ENCODE peak calls at places on chromosomes 11 and 22, in ten cellular contexts. S is lower leg skin; X is foreskin fibroblast; W is pancreas; H is HFFc6; D is GM13977; C is CD8-positive, alpha-beta T cell; Z is psoas muscle; V is progenitor cell of endocrine pancreas; O is GM12865. B is an unnamed sample.

GRCh38 chr11:15233386-15233785 is 118.7 kb downstream of the INSC start:
- DNase-seq in W (no peak), S (no peak), X (no peak), H (no peak), C (no peak), V (no peak), D (no peak), Z (no peak), O (no peak), B (no peak)

GRCh38 chr11:34620820-34621792 is at the start of gene EHF:
- DNase-seq in O (no peak), D (no peak), V (no peak), X (no peak), Z (no peak), H (no peak), C (no peak), W (no peak), S (no peak), B (no peak)

GRCh38 chr22:50698546-50698945 is 25.9 kb downstream of the SHANK3 start:
- DNase-seq in W (peak; percentile 41), H (no peak), S (no peak), Z (peak; percentile 14), O (no peak), V (no peak), D (no peak), X (no peak), C (no peak), B (no peak)

GRCh38 chr11:17473071-17473744 is 3.4 kb downstream of the ABCC8 start:
- DNase-seq in X (peak; percentile 26), D (no peak), C (no peak), S (no peak), V (no peak), H (peak; percentile 48), W (no peak), Z (no peak), O (no peak), B (peak; percentile 2)

GRCh38 chr11:1652026-1652425 is 22.5 kb downstream of the KRTAP5-5 start:
- DNase-seq in H (no peak), D (no peak), O (no peak), W (peak; percentile 41), V (no peak), C (no peak), X (no peak), S (no peak), Z (no peak), B (no peak)

GRCh38 chr11:67054851-67055523 is 1.7 kb upstream of the RHOD start:
- DNase-seq in C (no peak), O (no peak), H (peak; percentile 84), X (peak; percentile 36), V (no peak), S (peak; percentile 57), Z (peak; percentile 71), W (peak; percentile 79), D (peak; percentile 60), B (peak; percentile 83)

GRCh38 chr11:7687386-7687785 is 14.1 kb upstream of the CYB5R2 start:
- DNase-seq in H (no peak), W (no peak), O (no peak), S (no peak), Z (no peak), C (no peak), X (no peak), D (no peak), V (no peak), B (no peak)

GRCh38 chr11:64499261-64500004 is 91.6 kb upstream of the SLC22A12 start:
- DNase-seq in W (no peak), X (no peak), S (no peak), H (no peak), C (no peak), Z (no peak), O (no peak), D (no peak), V (no peak), B (no peak)

GRCh38 chr11:80136991-80137390 is 696.2 kb upstream of the TENM4 start:
- DNase-seq in V (no peak), S (no peak), W (no peak), O (no peak), H (no peak), D (no peak), Z (no peak), C (no peak), X (no peak), B (peak; percentile 43)
- TF ChIP-seq CTCF in V (no peak), S (no peak), W (no peak), O (no peak), H (no peak), D (no peak), Z (no peak), C (no peak), X (no peak), B (peak; percentile 21)

GRCh38 chr11:61556621-61557020 is 24.3 kb downstream of the SYT7 start:
- DNase-seq in D (no peak), V (no peak), O (no peak), S (no peak), X (peak; percentile 14), Z (no peak), W (no peak), H (no peak), C (no peak), B (no peak)

GRCh38 chr11:61555978-61556377 is 24.9 kb downstream of the SYT7 start:
- DNase-seq in W (no peak), C (no peak), D (no peak), O (no peak), Z (no peak), V (no peak), S (no peak), X (no peak), H (no peak), B (no peak)

GRCh38 chr11:61554172-61554988 is 26.5 kb downstream of the SYT7 start:
- DNase-seq in D (no peak), V (no peak), C (no peak), X (peak; percentile 24), Z (no peak), W (no peak), S (no peak), H (no peak), O (no peak), B (no peak)

GRCh38 chr11:61553373-61554171 is 27.3 kb downstream of the SYT7 start:
- DNase-seq in X (no peak), O (no peak), Z (no peak), H (no peak), W (no peak), C (no peak), D (no peak), S (no peak), V (no peak), B (no peak)

GRCh38 chr11:61555051-61555969 is 25.6 kb downstream of the SYT7 start:
- DNase-seq in V (no peak), C (no peak), D (no peak), X (peak; percentile 49), S (no peak), W (no peak), O (no peak), Z (no peak), H (no peak), B (no peak)
- TF ChIP-seq CTCF in V (peak; percentile 58), C (no peak), D (no peak), X (no peak), S (no peak), W (no peak), O (no peak), Z (no peak), H (peak; percentile 47), B (no peak)

GRCh38 chr22:25382762-25383161 is 163.3 kb downstream of the CRYBB2 start:
- DNase-seq in C (no peak), H (no peak), S (no peak), Z (no peak), V (no peak), W (no peak), D (no peak), X (no peak), O (no peak), B (no peak)
- TF ChIP-seq CTCF in C (no peak), H (peak; percentile 35), S (no peak), Z (no peak), V (no peak), W (no peak), D (peak; percentile 27), X (peak; percentile 4), O (peak; percentile 17), B (peak; percentile 49)

DNA sequence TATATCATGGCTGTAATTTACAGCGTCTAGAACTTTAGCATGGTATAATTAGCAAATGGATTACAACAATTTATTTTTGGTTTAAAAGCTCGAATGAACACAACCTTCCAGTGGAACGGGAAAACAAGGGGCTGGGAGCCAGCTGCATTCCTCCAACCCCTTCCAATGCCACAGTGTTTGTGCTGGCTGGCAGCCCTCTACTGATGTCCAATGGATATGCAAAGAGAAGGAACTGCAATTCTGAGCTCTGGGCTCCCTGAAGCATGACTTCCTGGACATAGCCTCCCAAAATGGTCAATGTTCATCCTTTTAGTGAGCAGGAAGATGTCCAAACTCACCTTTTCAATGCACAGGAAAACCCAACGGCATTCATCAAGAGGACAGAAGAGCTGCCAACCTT is 288.3 kb downstream of the TENM4 start:
- DNase-seq in H (no peak), V (no peak), D (no peak), X (no peak), W (no peak), O (no peak), C (no peak), Z (no peak), S (no peak), B (no peak)
- TF ChIP-seq CTCF in H (no peak), V (no peak), D (no peak), X (no peak), W (no peak), O (no peak), C (no peak), Z (no peak), S (no peak), B (no peak)

GRCh38 chr11:110367571-110367970 is 62.2 kb upstream of the FDX1 start:
- DNase-seq in C (no peak), O (no peak), D (no peak), X (no peak), Z (no peak), S (no peak), H (no peak), W (no peak), V (no peak), B (no peak)
- TF ChIP-seq CTCF in C (no peak), O (no peak), D (peak; percentile 6), X (no peak), Z (peak; percentile 38), S (no peak), H (peak; percentile 59), W (no peak), V (no peak), B (no peak)

DNA sequence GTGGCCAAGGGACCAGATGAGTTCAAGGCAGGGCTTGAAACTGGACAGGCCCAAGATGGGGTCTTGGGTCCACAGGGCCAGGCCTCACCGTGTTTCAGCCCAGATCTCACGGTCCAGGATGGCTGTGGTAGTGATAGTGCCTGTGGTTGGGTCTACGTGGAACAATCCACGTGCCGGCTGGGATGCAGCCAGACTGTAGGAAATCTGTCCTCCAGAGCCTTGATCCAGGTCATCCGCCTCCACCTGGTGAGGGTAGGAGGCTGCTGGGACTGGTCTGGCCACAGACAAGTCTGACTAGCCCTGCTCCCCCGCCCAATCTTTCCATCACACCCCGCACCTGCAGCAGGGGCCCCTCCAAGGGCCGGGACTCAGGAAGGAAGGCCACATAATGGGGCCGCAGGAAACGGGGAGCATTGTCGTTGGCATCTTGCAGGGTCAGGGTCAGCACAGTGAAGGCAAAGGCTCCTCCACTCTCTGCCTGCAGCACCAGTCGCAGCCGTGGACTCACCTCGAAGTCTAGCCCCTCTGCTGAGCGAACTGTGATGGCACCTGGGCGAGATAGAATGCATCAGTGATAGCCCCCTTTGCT is 6.7 kb upstream of the TPP1 start:
- DNase-seq in D (no peak), Z (no peak), V (no peak), X (no peak), O (no peak), H (no peak), W (no peak), C (no peak), S (no peak), B (no peak)
- TF ChIP-seq CTCF in D (no peak), Z (no peak), V (no peak), X (no peak), O (no peak), H (no peak), W (no peak), C (no peak), S (no peak), B (no peak)

B was measured in retinal pigment epithelial cell.